ENCODE peak calls at places on chromosomes 12 and 14, in four cellular contexts. One of them, this sample, is unnamed.

GRCh38 chr12:65184858-65185229 is 15.5 kb downstream of the LEMD3 start:
- DNase-seq in upper lobe of right lung: no peak
- DNase-seq in GM03348: no peak
- DNase-seq in CD8-positive, alpha-beta memory T cell: no peak
- DNase-seq in this sample: no peak

GRCh38 chr14:60212503-60213371 is 36.3 kb upstream of the PPM1A start:
- DNase-seq in upper lobe of right lung: no peak
- DNase-seq in CD8-positive, alpha-beta memory T cell: no peak
- DNase-seq in GM03348: no peak
- DNase-seq in this sample: no peak

GRCh38 chr14:105881021-105881930 is 354.9 kb downstream of the TMEM121 start:
- DNase-seq in upper lobe of right lung: peak
- DNase-seq in GM03348: no peak
- DNase-seq in CD8-positive, alpha-beta memory T cell: no peak
- DNase-seq in this sample: no peak

GRCh38 chr14:100384819-100385813 is 62.0 kb downstream of the SLC25A47 start:
- DNase-seq in GM03348: peak
- DNase-seq in upper lobe of right lung: no peak
- DNase-seq in CD8-positive, alpha-beta memory T cell: no peak
- DNase-seq in this sample: no peak

GRCh38 chr12:64395739-64396138 is 5.2 kb upstream of the C12orf56 start:
- DNase-seq in upper lobe of right lung: no peak
- DNase-seq in GM03348: no peak
- DNase-seq in CD8-positive, alpha-beta memory T cell: no peak
- DNase-seq in this sample: no peak

GRCh38 chr12:69070319-69071090 is 137.5 kb upstream of the CPM start:
- DNase-seq in upper lobe of right lung: no peak
- DNase-seq in CD8-positive, alpha-beta memory T cell: peak
- DNase-seq in GM03348: peak
- DNase-seq in this sample: peak

GRCh38 chr12:106152334-106152733 is 13.6 kb upstream of the NUAK1 start:
- DNase-seq in CD8-positive, alpha-beta memory T cell: no peak
- DNase-seq in upper lobe of right lung: no peak
- DNase-seq in GM03348: no peak
- DNase-seq in this sample: no peak

GRCh38 chr12:5518584-5519365 is 86.9 kb downstream of the NTF3 start:
- DNase-seq in GM03348: no peak
- DNase-seq in upper lobe of right lung: no peak
- DNase-seq in CD8-positive, alpha-beta memory T cell: no peak
- DNase-seq in this sample: no peak

GRCh38 chr14:78143489-78144145 is 26.6 kb upstream of the NRXN3 start:
- DNase-seq in CD8-positive, alpha-beta memory T cell: no peak
- DNase-seq in upper lobe of right lung: no peak
- DNase-seq in GM03348: no peak
- DNase-seq in this sample: no peak

GRCh38 chr12:27622436-27623185 is 73.6 kb upstream of the REP15 start:
- DNase-seq in CD8-positive, alpha-beta memory T cell: no peak
- DNase-seq in upper lobe of right lung: no peak
- DNase-seq in GM03348: no peak
- DNase-seq in this sample: no peak

GRCh38 chr14:72651715-72652114 is 242.2 kb downstream of the DPF3 start:
- DNase-seq in GM03348: no peak
- DNase-seq in CD8-positive, alpha-beta memory T cell: no peak
- DNase-seq in upper lobe of right lung: no peak
- DNase-seq in this sample: no peak

GRCh38 chr14:102545461-102546265 is 36.1 kb upstream of the ANKRD9 start:
- DNase-seq in GM03348: peak
- DNase-seq in CD8-positive, alpha-beta memory T cell: no peak
- DNase-seq in upper lobe of right lung: no peak
- DNase-seq in this sample: no peak

GRCh38 chr12:45613306-45613705 is 116.2 kb upstream of the ARID2 start:
- DNase-seq in GM03348: no peak
- DNase-seq in upper lobe of right lung: no peak
- DNase-seq in CD8-positive, alpha-beta memory T cell: no peak
- DNase-seq in this sample: no peak

GRCh38 chr14:99395904-99396530 is 84.6 kb downstream of the SETD3 start:
- DNase-seq in upper lobe of right lung: no peak
- DNase-seq in GM03348: no peak
- DNase-seq in CD8-positive, alpha-beta memory T cell: peak
- DNase-seq in this sample: peak

GRCh38 chr14:89576132-89576923 is 159.3 kb upstream of the FOXN3 start:
- DNase-seq in CD8-positive, alpha-beta memory T cell: no peak
- DNase-seq in upper lobe of right lung: no peak
- DNase-seq in GM03348: no peak
- DNase-seq in this sample: no peak

GRCh38 chr12:57368349-57369095 is 62.3 kb downstream of the R3HDM2 start:
- DNase-seq in CD8-positive, alpha-beta memory T cell: no peak
- DNase-seq in GM03348: no peak
- DNase-seq in upper lobe of right lung: no peak
- DNase-seq in this sample: no peak

GRCh38 chr12:97561321-97562230 is 99.0 kb downstream of the RMST start:
- DNase-seq in upper lobe of right lung: no peak
- DNase-seq in GM03348: no peak
- DNase-seq in CD8-positive, alpha-beta memory T cell: no peak
- DNase-seq in this sample: no peak

This sample was measured in effector CD4-positive, alpha-beta T cell.